ENCODE peak calls at places on chromosomes 13 and 19, in five cellular contexts. C is PC-3, B is cardiac fibroblast, V is mucosa of descending colon, S is pancreas. X is an unnamed sample.
A peak's percentile ranks its signal among the peaks of the same experiment; 100 is the strongest.

GRCh38 chr13:93230466-93230865 is 3.9 kb downstream of the GPC6 start:
- DNase-seq in C (peak; percentile 50), B (peak; percentile 76), V (no peak), S (no peak), X (no peak)

GRCh38 chr19:28878862-28879566 is 333.9 kb downstream of the UQCRFS1 start:
- DNase-seq in C (peak; percentile 62), B (peak; percentile 86), V (peak; percentile 54), S (peak; percentile 85), X (peak; percentile 28)

GRCh38 chr19:13984186-13984585 is 21.9 kb downstream of the RFX1 start:
- DNase-seq in C (no peak), B (no peak), V (no peak), S (no peak), X (no peak)

GRCh38 chr19:10402441-10403038 is 802 bp downstream of the CDC37 start:
- DNase-seq in C (peak; percentile 58), B (peak; percentile 47), V (no peak), S (no peak), X (no peak)

GRCh38 chr19:55585658-55586339 is 5.2 kb upstream of the ZNF579 start:
- DNase-seq in C (no peak), B (peak; percentile 74), V (peak; percentile 74), S (peak; percentile 81), X (peak; percentile 63)

GRCh38 chr19:42794751-42795150 is 29.3 kb upstream of the PSG8 start:
- DNase-seq in C (no peak), B (no peak), V (no peak), S (no peak), X (no peak)

GRCh38 chr19:16888629-16889371 is at the start of gene F2RL3:
- DNase-seq in C (no peak), B (peak; percentile 45), V (peak; percentile 71), S (no peak), X (no peak)

GRCh38 chr13:25268561-25268960 is 18.7 kb downstream of the MTMR6 start:
- DNase-seq in C (no peak), B (no peak), V (no peak), S (no peak), X (no peak)

GRCh38 chr13:37168922-37169321 is 63.5 kb upstream of the CSNK1A1L start:
- DNase-seq in C (no peak), B (no peak), V (no peak), S (no peak), X (no peak)

GRCh38 chr13:39616087-39616694 is 13.2 kb upstream of the LHFPL6 start:
- DNase-seq in C (peak; percentile 72), B (peak; percentile 78), V (no peak), S (no peak), X (no peak)

GRCh38 chr19:1257475-1258160 is 9.2 kb downstream of the MIDN start:
- DNase-seq in C (no peak), B (peak; percentile 9), V (no peak), S (no peak), X (no peak)

GRCh38 chr19:54179921-54180452 is 7.0 kb upstream of the TMC4 start:
- DNase-seq in C (peak; percentile 16), B (peak; percentile 61), V (peak; percentile 78), S (no peak), X (peak; percentile 45)

GRCh38 chr19:13169769-13170168 is 19.6 kb downstream of the IER2 start:
- DNase-seq in C (peak; percentile 99), B (peak; percentile 51), V (peak; percentile 65), S (no peak), X (no peak)

GRCh38 chr19:12162882-12163806 is at the start of gene ZNF136:
- DNase-seq in C (peak; percentile 97), B (peak; percentile 98), V (peak; percentile 94), S (peak; percentile 91), X (peak; percentile 81)

DNA sequence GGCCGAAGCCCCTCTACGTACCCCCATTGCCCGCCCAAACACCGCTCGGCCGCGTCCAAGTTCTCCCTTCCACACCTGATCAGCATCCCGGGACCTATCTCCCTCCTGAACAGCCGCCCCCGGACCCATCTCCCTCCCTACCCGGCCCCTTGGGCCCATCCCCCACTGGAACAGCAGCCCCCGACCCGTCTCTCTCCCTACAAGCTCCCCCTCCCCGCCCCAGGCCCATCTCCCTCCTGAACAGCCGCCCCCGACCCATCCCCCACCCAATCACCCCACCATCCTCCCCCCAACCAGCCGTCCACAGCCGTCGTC is 608 bp downstream of the ZSCAN1 start:
- DNase-seq in C (no peak), B (no peak), V (no peak), S (no peak), X (no peak)
- H3K4me3 ChIP-seq in C (no peak overlapping the region), B (peak overlapping the region; percentile 31), V (no peak overlapping the region), S (peak overlapping the region; percentile 35), X (peak overlapping the region; percentile 55)

GRCh38 chr19:50317115-50317514 is 12.1 kb downstream of the KCNC3 start:
- DNase-seq in C (no peak), B (no peak), V (no peak), S (no peak), X (no peak)

GRCh38 chr19:50314724-50315700 is 14.2 kb downstream of the KCNC3 start:
- DNase-seq in C (no peak), B (no peak), V (no peak), S (no peak), X (no peak)

GRCh38 chr19:50318438-50318837 is 10.7 kb downstream of the KCNC3 start:
- DNase-seq in C (no peak), B (no peak), V (no peak), S (no peak), X (no peak)

GRCh38 chr19:50313812-50314536 is 15.2 kb downstream of the KCNC3 start:
- DNase-seq in C (peak; percentile 24), B (no peak), V (no peak), S (no peak), X (no peak)

DNA sequence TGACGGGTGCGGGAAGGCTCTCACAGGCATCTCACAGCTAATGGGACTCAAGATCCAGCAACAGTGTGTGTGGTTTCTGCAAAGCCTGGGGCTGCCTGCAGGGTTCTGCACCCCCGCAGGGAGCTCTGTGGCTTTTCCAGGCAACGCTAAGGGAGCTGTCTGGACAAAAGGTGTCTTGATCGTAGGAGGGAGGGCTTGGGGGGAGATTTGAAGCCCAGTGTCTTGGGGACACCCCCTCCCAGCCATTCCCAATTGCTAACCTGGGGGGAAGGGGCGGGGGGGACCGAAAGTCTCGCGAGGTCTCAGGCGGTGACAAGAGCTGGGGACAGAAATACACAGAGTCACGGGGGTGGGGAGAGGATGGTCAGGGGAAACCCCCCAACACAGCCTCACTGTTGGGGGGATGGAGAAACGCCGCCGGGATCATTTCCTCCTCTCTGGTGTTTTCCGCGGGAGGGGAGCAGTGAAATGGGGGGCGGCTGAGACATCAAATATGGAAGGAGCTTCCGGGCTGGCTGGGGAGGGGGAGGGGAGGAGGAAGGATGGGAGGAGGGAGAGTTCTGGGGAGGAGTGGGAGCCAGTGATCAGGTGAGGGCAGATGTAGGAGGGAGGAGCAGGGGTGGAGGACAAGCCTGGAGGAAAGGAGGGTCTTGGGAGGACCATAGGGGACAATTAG is 13.3 kb downstream of the KCNC3 start:
- DNase-seq in C (no peak), B (no peak), V (no peak), S (no peak), X (no peak)
- H3K4me3 ChIP-seq in C (peak overlapping the region; percentile 36), B (no peak overlapping the region), V (no peak overlapping the region), S (no peak overlapping the region), X (peak overlapping the region; percentile 25)

DNA sequence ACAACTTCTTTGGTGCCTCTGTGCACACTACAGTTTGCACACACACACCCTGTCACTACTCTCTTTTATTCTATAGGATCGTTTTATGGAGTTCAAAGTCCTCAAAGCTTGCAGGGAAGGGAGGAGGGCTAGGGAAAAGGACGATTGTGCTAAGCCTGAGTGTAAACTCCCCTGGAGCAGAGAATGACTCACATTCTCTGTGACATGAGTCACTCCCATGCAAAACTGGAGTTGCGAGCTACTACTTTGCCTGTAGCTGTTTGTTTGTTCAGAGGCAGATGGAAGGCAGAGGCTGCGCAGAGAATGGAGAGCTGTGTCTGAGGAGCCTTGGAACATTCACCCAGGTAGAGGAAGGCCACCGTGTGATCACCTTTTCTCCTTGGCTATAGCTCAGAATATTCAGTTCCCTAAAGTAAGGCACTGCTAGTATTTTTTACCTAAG is 80.5 kb upstream of the MBNL2 start:
- DNase-seq in C (peak; percentile 92), B (peak; percentile 89), V (peak; percentile 76), S (no peak), X (peak; percentile 65)
- H3K4me3 ChIP-seq in C (peak overlapping the region; percentile 29), B (peak overlapping the region; percentile 9), V (peak overlapping the region; percentile 7), S (no peak overlapping the region), X (no peak overlapping the region)

GRCh38 chr13:75473472-75473871 is 8.5 kb downstream of the TBC1D4 start:
- DNase-seq in C (no peak), B (no peak), V (no peak), S (no peak), X (no peak)
- H3K4me3 ChIP-seq in C (no peak overlapping the region), B (no peak overlapping the region), V (no peak overlapping the region), S (no peak overlapping the region), X (no peak overlapping the region)

GRCh38 chr19:7934766-7935165 is 8.7 kb downstream of the TIMM44 start:
- DNase-seq in C (no peak), B (no peak), V (no peak), S (no peak), X (no peak)
- H3K4me3 ChIP-seq in C (no peak overlapping the region), B (no peak overlapping the region), V (no peak overlapping the region), S (no peak overlapping the region), X (no peak overlapping the region)

X was measured in skeletal muscle cell.